ENCODE peak calls at places on chromosomes 13 and 19, in seven cellular contexts. R, G, V, I, Z, L and D are unnamed samples.

GRCh38 chr19:32831611-32832010 is 38.0 kb downstream of the SLC7A9 start:
- DNase-seq in R (no peak), G (no peak), V (no peak), I (no peak), Z (no peak), L (no peak), D (no peak)

GRCh38 chr19:4007836-4008539 is 452 bp downstream of the PIAS4 start:
- DNase-seq in R (no peak), G (peak; percentile 59), V (peak; percentile 56), I (peak; percentile 51), Z (no peak), L (no peak), D (peak; percentile 67)

GRCh38 chr13:47678201-47678963 is 322.7 kb downstream of the SUCLA2 start:
- DNase-seq in R (no peak), G (no peak), V (no peak), I (no peak), Z (no peak), L (no peak), D (no peak)

GRCh38 chr19:17331254-17331558 is 3.4 kb downstream of the ANO8 start:
- DNase-seq in R (no peak), G (no peak), V (no peak), I (no peak), Z (no peak), L (no peak), D (no peak)

GRCh38 chr13:50910483-50910805 is 853 bp downstream of the RNASEH2B start:
- DNase-seq in R (peak; percentile 64), G (no peak), V (peak; percentile 77), I (no peak), Z (peak; percentile 14), L (no peak), D (peak; percentile 44)

GRCh38 chr13:112107289-112107688 is 40.3 kb downstream of the SOX1 start:
- DNase-seq in R (no peak), G (peak; percentile 53), V (no peak), I (no peak), Z (no peak), L (no peak), D (no peak)

GRCh38 chr19:40612831-40613668 is 11.9 kb downstream of the LTBP4 start:
- DNase-seq in R (peak; percentile 85), G (peak; percentile 91), V (peak; percentile 35), I (peak; percentile 90), Z (no peak), L (peak; percentile 36), D (peak; percentile 85)

GRCh38 chr19:19280561-19280960 is 7.5 kb upstream of the TM6SF2 start:
- DNase-seq in R (no peak), G (no peak), V (no peak), I (no peak), Z (no peak), L (no peak), D (no peak)

GRCh38 chr13:113349050-113349449 is 14.9 kb downstream of the GRTP1 start:
- DNase-seq in R (no peak), G (no peak), V (no peak), I (no peak), Z (no peak), L (no peak), D (no peak)

GRCh38 chr13:25971499-25972145 is 80.2 kb downstream of the SHISA2 start:
- DNase-seq in R (no peak), G (no peak), V (no peak), I (peak; percentile 26), Z (no peak), L (no peak), D (no peak)

GRCh38 chr19:33429891-33430673 is 56.6 kb downstream of the CEBPG start:
- DNase-seq in R (no peak), G (no peak), V (no peak), I (no peak), Z (no peak), L (no peak), D (no peak)

GRCh38 chr19:45815501-45816216 is 551 bp upstream of the RSPH6A start:
- DNase-seq in R (no peak), G (peak; percentile 80), V (no peak), I (no peak), Z (no peak), L (no peak), D (peak; percentile 81)

GRCh38 chr19:10686661-10687517 is 14.3 kb upstream of the QTRT1 start:
- DNase-seq in R (no peak), G (peak; percentile 45), V (peak; percentile 59), I (no peak), Z (no peak), L (no peak), D (no peak)

GRCh38 chr13:33092422-33092987 is 76.3 kb downstream of the KL start:
- DNase-seq in R (no peak), G (no peak), V (no peak), I (no peak), Z (no peak), L (no peak), D (no peak)

GRCh38 chr19:44212865-44213346 is 574 bp downstream of the ZNF227 start:
- DNase-seq in R (peak; percentile 40), G (no peak), V (peak; percentile 71), I (peak; percentile 13), Z (peak; percentile 1), L (no peak), D (no peak)